ENCODE peak calls at places on chromosomes 1 and 21, in nine cellular contexts. I is tibial nerve, Y is GM23338, N is heart right ventricle, F is neural progenitor cell, C is right lobe of liver, R is kidney epithelial cell, U is body of pancreas, D is mucosa of descending colon. W is an unnamed sample.

GRCh38 chr21:44914176-44914874 is 6.4 kb downstream of the ITGB2 start:
- DNase-seq in D (no peak), N (no peak), U (no peak), C (no peak), F (no peak), I (no peak), Y (no peak), R (no peak), W (no peak)

GRCh38 chr1:7262611-7263010 is 477.4 kb downstream of the CAMTA1 start:
- DNase-seq in D (peak; percentile 68), U (peak; percentile 28), C (no peak), Y (no peak), F (no peak), R (no peak), N (no peak), I (no peak), W (no peak)

GRCh38 chr1:78054559-78054958 is 8.8 kb downstream of the GIPC2 start:
- DNase-seq in N (no peak), Y (no peak), U (no peak), C (no peak), F (no peak), R (no peak), D (no peak), I (no peak), W (no peak)

GRCh38 chr1:204731509-204731908 is 46.0 kb upstream of the LRRN2 start:
- DNase-seq in C (no peak), N (no peak), Y (no peak), F (no peak), I (no peak), U (no peak), D (no peak), R (no peak), W (peak; percentile 36)

GRCh38 chr1:64137569-64137936 is 65.9 kb upstream of the UBE2U start:
- DNase-seq in I (no peak), R (no peak), U (no peak), F (no peak), Y (no peak), C (no peak), D (no peak), N (no peak), W (no peak)

GRCh38 chr21:44592446-44593365 is at the start of gene KRTAP10-6:
- DNase-seq in N (no peak), R (no peak), D (no peak), U (no peak), C (no peak), F (no peak), Y (peak; percentile 29), I (no peak), W (peak; percentile 50)

GRCh38 chr1:17239420-17239819 is 9.5 kb upstream of the PADI3 start:
- DNase-seq in Y (peak; percentile 96), I (no peak), U (peak; percentile 50), C (no peak), D (peak; percentile 49), R (peak; percentile 57), F (peak; percentile 93), N (peak; percentile 39), W (no peak)

GRCh38 chr1:237879195-237879594 is 11.5 kb downstream of the ZP4 start:
- DNase-seq in C (no peak), I (no peak), F (no peak), U (no peak), N (no peak), D (no peak), Y (no peak), R (peak; percentile 87), W (no peak)

GRCh38 chr1:167808104-167808503 is 86.3 kb downstream of the MPZL1 start:
- DNase-seq in N (no peak), I (no peak), R (no peak), D (no peak), U (no peak), Y (no peak), F (no peak), C (no peak), W (no peak)

GRCh38 chr1:31297273-31298247 is 728 bp downstream of the ZCCHC17 start:
- DNase-seq in U (no peak), C (no peak), F (peak; percentile 29), R (no peak), Y (peak; percentile 29), I (no peak), N (no peak), D (no peak), W (no peak)

GRCh38 chr1:201142011-201142853 is 12.0 kb downstream of the TMEM9 start:
- DNase-seq in C (no peak), D (no peak), R (no peak), Y (no peak), U (no peak), N (peak; percentile 18), F (no peak), I (no peak), W (peak; percentile 67)

GRCh38 chr21:39556176-39556575 is 56.6 kb upstream of the B3GALT5 start:
- DNase-seq in F (peak; percentile 91), Y (peak; percentile 73), I (no peak), D (no peak), R (no peak), N (no peak), U (no peak), C (no peak), W (no peak)

GRCh38 chr1:218348628-218349185 is 3.6 kb downstream of the TGFB2 start:
- DNase-seq in N (no peak), D (no peak), R (no peak), U (no peak), I (no peak), F (no peak), C (no peak), Y (no peak), W (no peak)

DNA sequence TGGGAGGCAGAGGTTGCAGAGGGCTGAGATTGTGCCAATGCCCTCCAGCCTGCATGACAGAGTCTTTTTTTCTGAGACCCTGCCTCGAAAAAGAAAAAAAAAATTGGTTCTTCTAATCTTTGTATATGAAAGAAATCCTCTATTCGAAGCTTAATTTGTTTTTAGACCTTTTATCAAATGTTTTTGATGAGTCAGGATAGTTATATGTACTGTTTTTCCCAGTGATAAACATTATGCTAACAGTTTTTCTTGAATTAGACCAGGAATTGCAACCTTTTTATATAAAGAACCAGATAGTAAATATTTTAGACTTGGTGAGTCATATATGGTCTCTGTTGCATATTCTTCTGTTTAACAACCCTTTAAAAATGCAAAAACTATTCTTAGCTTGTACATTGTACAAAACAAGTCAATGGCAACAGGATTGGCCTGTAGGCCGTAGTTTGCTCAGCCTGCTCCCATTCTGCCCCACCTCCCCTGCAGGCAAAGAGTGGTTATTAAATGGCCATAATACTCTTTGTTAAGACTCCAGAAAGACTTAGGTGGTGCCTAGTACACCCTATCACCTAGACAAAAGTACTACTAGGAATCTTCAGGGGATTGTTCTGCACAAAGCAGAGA is 45.2 kb downstream of the LYST start:
- DNase-seq in N (no peak), C (no peak), Y (no peak), D (no peak), U (no peak), F (no peak), R (no peak), I (no peak), W (no peak)
- TF ChIP-seq CTCF in N (no peak), C (no peak), Y (peak; percentile 7), D (no peak), U (no peak), F (no peak), R (no peak), I (no peak), W (no peak)

GRCh38 chr1:155929057-155929456 is 5.2 kb downstream of the KHDC4 start:
- DNase-seq in N (no peak), R (no peak), C (no peak), I (no peak), Y (no peak), U (no peak), D (no peak), F (no peak), W (no peak)
- H3K36me3 ChIP-seq in N (peaks cover 71% of the 10 kb centered on the region), R (peaks cover 4% of the 10 kb centered on the region), C (peaks cover 29% of the 10 kb centered on the region), I (peaks cover 40% of the 10 kb centered on the region), Y (peaks cover 89% of the 10 kb centered on the region), U (peaks cover 45% of the 10 kb centered on the region), D (peaks cover 28% of the 10 kb centered on the region), F (peaks cover 38% of the 10 kb centered on the region), W (peaks cover 85% of the 10 kb centered on the region)

GRCh38 chr1:217090073-217090911 is 367.1 kb upstream of the ESRRG start:
- DNase-seq in N (peak; percentile 6), U (no peak), Y (peak; percentile 17), F (peak; percentile 12), D (peak; percentile 29), R (no peak), C (no peak), I (no peak), W (peak; percentile 60)
- H3K4me3 ChIP-seq in N (peak overlapping the region; percentile 63), U (no peak overlapping the region), Y (peak overlapping the region; percentile 65), F (peak overlapping the region; percentile 73), D (no peak overlapping the region), R (peak overlapping the region; percentile 55), C (peak overlapping the region; percentile 20), I (peak overlapping the region; percentile 63), W (peak overlapping the region; percentile 52)

GRCh38 chr1:87279201-87279860 is 49.3 kb upstream of the LMO4 start:
- DNase-seq in F (no peak), I (peak; percentile 12), Y (no peak), C (no peak), N (peak; percentile 41), U (no peak), R (no peak), D (no peak), W (peak; percentile 76)

GRCh38 chr1:87274851-87275250 is 53.8 kb upstream of the LMO4 start:
- DNase-seq in Y (no peak), U (no peak), D (no peak), N (no peak), C (no peak), I (no peak), R (no peak), F (no peak), W (no peak)

GRCh38 chr1:87278791-87279190 is 49.9 kb upstream of the LMO4 start:
- DNase-seq in C (no peak), Y (no peak), R (no peak), I (no peak), U (no peak), N (no peak), F (no peak), D (no peak), W (no peak)

GRCh38 chr1:87284456-87285240 is 44.0 kb upstream of the LMO4 start:
- DNase-seq in U (no peak), F (no peak), D (no peak), C (no peak), N (no peak), I (no peak), Y (no peak), R (no peak), W (no peak)

DNA sequence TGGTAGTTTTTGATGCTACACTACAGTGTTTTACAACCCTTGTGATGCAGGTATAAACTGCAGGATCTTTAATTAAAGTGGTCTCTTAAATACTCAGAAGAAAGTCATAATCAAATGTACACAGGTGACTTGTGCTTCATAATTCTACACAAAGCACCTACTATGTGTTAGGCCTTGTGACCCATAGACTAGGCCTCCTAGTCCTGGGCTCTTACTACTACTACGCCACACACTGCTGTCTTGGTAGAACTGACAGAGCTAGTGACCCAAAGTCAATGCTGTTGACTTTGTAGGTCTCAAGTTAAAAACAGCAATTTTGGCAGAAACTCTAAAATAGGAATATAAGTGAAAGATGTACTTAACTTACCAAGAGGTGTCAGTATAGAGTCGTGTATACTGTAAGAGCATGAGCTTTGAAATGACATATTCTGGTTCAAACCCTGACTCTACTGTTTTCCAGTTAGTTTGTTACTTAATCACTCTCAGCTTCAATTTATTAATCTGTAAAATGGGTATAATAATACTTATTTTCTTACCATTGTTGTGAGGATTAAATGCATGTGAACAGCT is 48.6 kb upstream of the LMO4 start:
- DNase-seq in F (no peak), D (no peak), C (no peak), R (no peak), U (no peak), Y (peak; percentile 60), N (no peak), I (no peak), W (no peak)
- TF ChIP-seq CTCF in F (peak; percentile 43), D (no peak), C (no peak), R (no peak), U (no peak), Y (peak; percentile 61), N (no peak), I (no peak), W (no peak)

GRCh38 chr1:175050992-175051391 is 16.6 kb upstream of the TNN start:
- DNase-seq in C (no peak), R (no peak), N (no peak), I (no peak), D (no peak), Y (no peak), F (no peak), U (no peak), W (no peak)
- H3K36me3 ChIP-seq in C (no peaks in the 10 kb centered on the region), R (no peaks in the 10 kb centered on the region), N (no peaks in the 10 kb centered on the region), I (no peaks in the 10 kb centered on the region), D (no peaks in the 10 kb centered on the region), Y (no peaks in the 10 kb centered on the region), F (no peaks in the 10 kb centered on the region), U (no peaks in the 10 kb centered on the region), W (no peaks in the 10 kb centered on the region)

W was measured in right atrium auricular region.